ENCODE peak calls at places on chromosomes 12 and 14, in eight cellular contexts. One of them, this sample, is unnamed.

GRCh38 chr14:104934380-104934733 is 9.7 kb downstream of the PLD4 start:
- DNase-seq in HepG2: no peak
- DNase-seq in thoracic aorta: no peak
- DNase-seq in mesendoderm: no peak
- DNase-seq in CD4-positive, CD25-positive, alpha-beta regulatory T cell: no peak
- DNase-seq in stomach: no peak
- DNase-seq in HCT116: no peak
- DNase-seq in cardiac muscle cell: no peak
- DNase-seq in this sample: peak; percentile 46

GRCh38 chr12:39990122-39991101 is 115.5 kb downstream of the SLC2A13 start:
- DNase-seq in stomach: peak; percentile 71
- DNase-seq in HCT116: peak; percentile 22
- DNase-seq in HepG2: peak; percentile 28
- DNase-seq in CD4-positive, CD25-positive, alpha-beta regulatory T cell: peak; percentile 64
- DNase-seq in thoracic aorta: no peak
- DNase-seq in mesendoderm: peak; percentile 45
- DNase-seq in cardiac muscle cell: peak; percentile 79
- DNase-seq in this sample: peak; percentile 21

GRCh38 chr12:4817813-4818212 is 91.9 kb upstream of the KCNA1 start:
- DNase-seq in thoracic aorta: no peak
- DNase-seq in mesendoderm: no peak
- DNase-seq in cardiac muscle cell: no peak
- DNase-seq in stomach: no peak
- DNase-seq in HepG2: no peak
- DNase-seq in HCT116: no peak
- DNase-seq in CD4-positive, CD25-positive, alpha-beta regulatory T cell: peak; percentile 35
- DNase-seq in this sample: no peak

GRCh38 chr14:58098507-58098906 is 53.5 kb downstream of the ARMH4 start:
- DNase-seq in stomach: peak; percentile 51
- DNase-seq in HCT116: no peak
- DNase-seq in CD4-positive, CD25-positive, alpha-beta regulatory T cell: no peak
- DNase-seq in thoracic aorta: no peak
- DNase-seq in HepG2: no peak
- DNase-seq in mesendoderm: peak; percentile 71
- DNase-seq in cardiac muscle cell: no peak
- DNase-seq in this sample: peak; percentile 17

GRCh38 chr12:7645395-7646177 is 20.1 kb downstream of the APOBEC1 start:
- DNase-seq in stomach: no peak
- DNase-seq in HepG2: peak; percentile 6
- DNase-seq in cardiac muscle cell: peak; percentile 47
- DNase-seq in mesendoderm: peak; percentile 65
- DNase-seq in HCT116: peak; percentile 24
- DNase-seq in thoracic aorta: no peak
- DNase-seq in CD4-positive, CD25-positive, alpha-beta regulatory T cell: peak; percentile 30
- DNase-seq in this sample: peak; percentile 64

GRCh38 chr12:46386877-46387629 is 14.5 kb upstream of the SLC38A2 start:
- DNase-seq in thoracic aorta: no peak
- DNase-seq in cardiac muscle cell: peak; percentile 81
- DNase-seq in stomach: no peak
- DNase-seq in HCT116: no peak
- DNase-seq in CD4-positive, CD25-positive, alpha-beta regulatory T cell: no peak
- DNase-seq in HepG2: no peak
- DNase-seq in mesendoderm: peak; percentile 67
- DNase-seq in this sample: peak; percentile 33

GRCh38 chr12:122322501-122322900 is 56.2 kb upstream of the VPS33A start:
- DNase-seq in thoracic aorta: no peak
- DNase-seq in mesendoderm: peak; percentile 27
- DNase-seq in HepG2: no peak
- DNase-seq in stomach: no peak
- DNase-seq in CD4-positive, CD25-positive, alpha-beta regulatory T cell: no peak
- DNase-seq in HCT116: no peak
- DNase-seq in cardiac muscle cell: peak; percentile 16
- DNase-seq in this sample: no peak

GRCh38 chr12:88334271-88334670 is 192.2 kb downstream of the TMTC3 start:
- DNase-seq in mesendoderm: no peak
- DNase-seq in cardiac muscle cell: peak; percentile 46
- DNase-seq in stomach: peak; percentile 26
- DNase-seq in thoracic aorta: no peak
- DNase-seq in HepG2: no peak
- DNase-seq in CD4-positive, CD25-positive, alpha-beta regulatory T cell: no peak
- DNase-seq in HCT116: no peak
- DNase-seq in this sample: no peak

GRCh38 chr12:2353281-2353680 is 300.5 kb downstream of the CACNA1C start:
- DNase-seq in thoracic aorta: no peak
- DNase-seq in CD4-positive, CD25-positive, alpha-beta regulatory T cell: no peak
- DNase-seq in HCT116: no peak
- DNase-seq in HepG2: no peak
- DNase-seq in mesendoderm: no peak
- DNase-seq in stomach: no peak
- DNase-seq in cardiac muscle cell: no peak
- DNase-seq in this sample: no peak

GRCh38 chr12:124655317-124656213 is 88.2 kb upstream of the NCOR2 start:
- DNase-seq in mesendoderm: peak; percentile 93
- DNase-seq in thoracic aorta: no peak
- DNase-seq in HCT116: no peak
- DNase-seq in cardiac muscle cell: peak; percentile 98
- DNase-seq in HepG2: no peak
- DNase-seq in CD4-positive, CD25-positive, alpha-beta regulatory T cell: no peak
- DNase-seq in stomach: peak; percentile 47
- DNase-seq in this sample: peak; percentile 89

GRCh38 chr12:21690704-21691368 is 33.2 kb upstream of the LDHB start:
- DNase-seq in stomach: no peak
- DNase-seq in CD4-positive, CD25-positive, alpha-beta regulatory T cell: peak; percentile 37
- DNase-seq in mesendoderm: no peak
- DNase-seq in cardiac muscle cell: no peak
- DNase-seq in HCT116: no peak
- DNase-seq in HepG2: no peak
- DNase-seq in thoracic aorta: no peak
- DNase-seq in this sample: no peak

GRCh38 chr14:99736600-99737371 is 52.7 kb downstream of the CYP46A1 start:
- DNase-seq in HepG2: no peak
- DNase-seq in stomach: no peak
- DNase-seq in mesendoderm: no peak
- DNase-seq in CD4-positive, CD25-positive, alpha-beta regulatory T cell: no peak
- DNase-seq in HCT116: no peak
- DNase-seq in thoracic aorta: no peak
- DNase-seq in cardiac muscle cell: no peak
- DNase-seq in this sample: no peak

GRCh38 chr14:104579507-104579906 is at the start of gene C14orf180:
- DNase-seq in HepG2: no peak
- DNase-seq in HCT116: no peak
- DNase-seq in thoracic aorta: no peak
- DNase-seq in stomach: peak; percentile 82
- DNase-seq in cardiac muscle cell: no peak
- DNase-seq in CD4-positive, CD25-positive, alpha-beta regulatory T cell: no peak
- DNase-seq in mesendoderm: no peak
- DNase-seq in this sample: no peak

GRCh38 chr14:86796221-86797074 is 1196.5 kb downstream of the GALC start:
- DNase-seq in stomach: no peak
- DNase-seq in mesendoderm: no peak
- DNase-seq in thoracic aorta: no peak
- DNase-seq in HCT116: no peak
- DNase-seq in CD4-positive, CD25-positive, alpha-beta regulatory T cell: no peak
- DNase-seq in cardiac muscle cell: peak; percentile 43
- DNase-seq in HepG2: peak; percentile 69
- DNase-seq in this sample: no peak

GRCh38 chr12:1041478-1041877 is 50.5 kb downstream of the ERC1 start:
- DNase-seq in HepG2: no peak
- DNase-seq in stomach: no peak
- DNase-seq in cardiac muscle cell: no peak
- DNase-seq in thoracic aorta: no peak
- DNase-seq in mesendoderm: no peak
- DNase-seq in CD4-positive, CD25-positive, alpha-beta regulatory T cell: no peak
- DNase-seq in HCT116: no peak
- DNase-seq in this sample: no peak

GRCh38 chr12:62517887-62518286 is 51.3 kb downstream of the MON2 start:
- DNase-seq in cardiac muscle cell: no peak
- DNase-seq in HCT116: no peak
- DNase-seq in thoracic aorta: no peak
- DNase-seq in mesendoderm: no peak
- DNase-seq in stomach: no peak
- DNase-seq in CD4-positive, CD25-positive, alpha-beta regulatory T cell: peak; percentile 23
- DNase-seq in HepG2: no peak
- DNase-seq in this sample: no peak

GRCh38 chr14:74846968-74847549 is 28.9 kb downstream of the PROX2 start:
- DNase-seq in HepG2: no peak
- DNase-seq in stomach: no peak
- DNase-seq in HCT116: no peak
- DNase-seq in cardiac muscle cell: peak; percentile 30
- DNase-seq in mesendoderm: no peak
- DNase-seq in CD4-positive, CD25-positive, alpha-beta regulatory T cell: no peak
- DNase-seq in thoracic aorta: no peak
- DNase-seq in this sample: no peak

GRCh38 chr12:57366315-57366714 is 64.5 kb downstream of the R3HDM2 start:
- DNase-seq in thoracic aorta: no peak
- DNase-seq in mesendoderm: no peak
- DNase-seq in CD4-positive, CD25-positive, alpha-beta regulatory T cell: no peak
- DNase-seq in cardiac muscle cell: no peak
- DNase-seq in HCT116: no peak
- DNase-seq in stomach: no peak
- DNase-seq in HepG2: no peak
- DNase-seq in this sample: no peak

DNA sequence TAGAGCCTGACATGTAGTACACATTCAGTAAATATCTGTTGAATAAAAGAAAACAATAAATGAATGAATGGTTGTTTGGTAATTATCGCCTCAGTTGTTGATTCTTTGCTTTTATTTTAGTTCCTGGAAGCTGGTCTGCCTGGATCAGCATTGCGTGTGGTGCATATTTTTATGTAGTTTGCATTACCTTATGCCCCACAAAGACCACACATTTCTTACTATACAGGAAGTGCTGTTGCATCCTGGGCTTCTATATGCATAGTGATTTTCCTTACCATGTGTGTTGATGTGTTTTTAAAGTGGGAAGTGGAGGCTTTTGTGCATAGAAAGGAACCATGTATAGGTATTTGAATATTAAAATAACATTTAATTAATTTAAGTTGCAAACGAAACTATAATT is 43.6 kb downstream of the DYRK2 start:
- DNase-seq in HCT116: no peak
- DNase-seq in stomach: no peak
- DNase-seq in CD4-positive, CD25-positive, alpha-beta regulatory T cell: peak; percentile 8
- DNase-seq in mesendoderm: no peak
- DNase-seq in HepG2: no peak
- DNase-seq in cardiac muscle cell: no peak
- DNase-seq in thoracic aorta: no peak
- DNase-seq in this sample: no peak
- H3K27me3 ChIP-seq in HCT116: no peaks in the 10 kb centered on the region
- H3K27me3 ChIP-seq in stomach: no peaks in the 10 kb centered on the region
- H3K27me3 ChIP-seq in CD4-positive, CD25-positive, alpha-beta regulatory T cell: peaks cover 7% of the 10 kb centered on the region
- H3K27me3 ChIP-seq in mesendoderm: no peaks in the 10 kb centered on the region
- H3K27me3 ChIP-seq in HepG2: no peaks in the 10 kb centered on the region
- H3K27me3 ChIP-seq in cardiac muscle cell: no peaks in the 10 kb centered on the region
- H3K27me3 ChIP-seq in thoracic aorta: no peaks in the 10 kb centered on the region
- H3K27me3 ChIP-seq in this sample: no peaks in the 10 kb centered on the region

DNA sequence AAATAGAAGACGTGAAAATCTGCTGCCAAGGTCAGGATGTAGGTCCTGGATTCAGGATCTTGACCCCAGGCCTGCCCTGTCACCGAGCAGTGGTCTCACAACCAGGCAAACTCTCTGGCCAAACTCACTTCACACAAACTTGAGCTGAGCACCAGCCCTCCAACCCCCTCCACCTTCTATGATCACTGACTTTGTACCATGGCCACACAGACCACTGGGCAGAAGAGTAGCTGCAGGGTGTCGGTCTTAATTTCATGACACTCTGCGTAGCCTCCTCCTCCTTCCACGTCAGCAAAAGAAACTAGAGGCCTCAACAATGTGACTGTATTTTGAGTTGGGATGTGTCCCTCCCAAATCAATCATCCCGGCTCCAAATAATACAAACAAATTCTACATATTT is 7.2 kb upstream of the TBX3 start:
- DNase-seq in cardiac muscle cell: no peak
- DNase-seq in CD4-positive, CD25-positive, alpha-beta regulatory T cell: no peak
- DNase-seq in HepG2: no peak
- DNase-seq in thoracic aorta: no peak
- DNase-seq in HCT116: no peak
- DNase-seq in mesendoderm: no peak
- DNase-seq in stomach: no peak
- DNase-seq in this sample: no peak
- H3K4me3 ChIP-seq in cardiac muscle cell: no peak overlapping the region
- H3K4me3 ChIP-seq in CD4-positive, CD25-positive, alpha-beta regulatory T cell: no peak overlapping the region
- H3K4me3 ChIP-seq in HepG2: no peak overlapping the region
- H3K4me3 ChIP-seq in thoracic aorta: no peak overlapping the region
- H3K4me3 ChIP-seq in HCT116: no peak overlapping the region
- H3K4me3 ChIP-seq in mesendoderm: no peak overlapping the region
- H3K4me3 ChIP-seq in stomach: no peak overlapping the region
- H3K4me3 ChIP-seq in this sample: no peak overlapping the region

GRCh38 chr14:36130186-36130585 is 46.3 kb downstream of the PTCSC3 start:
- DNase-seq in thoracic aorta: no peak
- DNase-seq in HepG2: no peak
- DNase-seq in cardiac muscle cell: no peak
- DNase-seq in stomach: no peak
- DNase-seq in mesendoderm: no peak
- DNase-seq in HCT116: no peak
- DNase-seq in CD4-positive, CD25-positive, alpha-beta regulatory T cell: no peak
- DNase-seq in this sample: no peak

GRCh38 chr14:36129181-36129580 is 47.3 kb downstream of the PTCSC3 start:
- DNase-seq in thoracic aorta: no peak
- DNase-seq in stomach: no peak
- DNase-seq in CD4-positive, CD25-positive, alpha-beta regulatory T cell: no peak
- DNase-seq in mesendoderm: peak; percentile 35
- DNase-seq in HCT116: peak; percentile 0
- DNase-seq in HepG2: no peak
- DNase-seq in cardiac muscle cell: no peak
- DNase-seq in this sample: peak; percentile 41

GRCh38 chr14:36132826-36133225 is 43.7 kb downstream of the PTCSC3 start:
- DNase-seq in cardiac muscle cell: no peak
- DNase-seq in thoracic aorta: no peak
- DNase-seq in CD4-positive, CD25-positive, alpha-beta regulatory T cell: no peak
- DNase-seq in stomach: no peak
- DNase-seq in HCT116: no peak
- DNase-seq in HepG2: no peak
- DNase-seq in mesendoderm: no peak
- DNase-seq in this sample: no peak

DNA sequence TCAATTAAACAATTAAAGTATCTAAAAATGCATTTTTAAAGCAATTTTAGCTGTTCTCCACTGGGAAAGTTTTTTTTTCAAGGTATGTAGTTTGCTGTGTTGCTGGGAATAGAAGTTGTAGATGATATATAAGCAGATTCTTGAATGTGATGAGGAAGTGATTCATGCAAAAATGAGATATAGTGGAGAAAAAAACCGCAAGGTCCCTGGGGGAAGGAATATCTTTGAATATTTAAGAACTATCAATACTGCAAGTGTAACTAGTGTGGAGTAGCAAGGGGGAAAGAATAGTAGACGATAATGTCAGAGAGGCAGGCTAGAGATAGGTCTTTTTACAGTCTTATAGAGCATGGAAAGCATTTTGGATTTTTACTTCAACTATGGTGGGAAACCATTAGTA is 42.5 kb downstream of the PTCSC3 start:
- DNase-seq in HepG2: no peak
- DNase-seq in CD4-positive, CD25-positive, alpha-beta regulatory T cell: no peak
- DNase-seq in thoracic aorta: no peak
- DNase-seq in mesendoderm: no peak
- DNase-seq in cardiac muscle cell: no peak
- DNase-seq in HCT116: no peak
- DNase-seq in stomach: no peak
- DNase-seq in this sample: no peak
- H3K27me3 ChIP-seq in HepG2: no peaks in the 10 kb centered on the region
- H3K27me3 ChIP-seq in CD4-positive, CD25-positive, alpha-beta regulatory T cell: no peaks in the 10 kb centered on the region
- H3K27me3 ChIP-seq in thoracic aorta: no peaks in the 10 kb centered on the region
- H3K27me3 ChIP-seq in mesendoderm: no peaks in the 10 kb centered on the region
- H3K27me3 ChIP-seq in cardiac muscle cell: peaks cover 3% of the 10 kb centered on the region
- H3K27me3 ChIP-seq in HCT116: no peaks in the 10 kb centered on the region
- H3K27me3 ChIP-seq in stomach: no peaks in the 10 kb centered on the region
- H3K27me3 ChIP-seq in this sample: no peaks in the 10 kb centered on the region

GRCh38 chr12:43832506-43833168 is 3.2 kb upstream of the TMEM117 start:
- DNase-seq in CD4-positive, CD25-positive, alpha-beta regulatory T cell: peak; percentile 27
- DNase-seq in HepG2: no peak
- DNase-seq in thoracic aorta: no peak
- DNase-seq in cardiac muscle cell: no peak
- DNase-seq in mesendoderm: no peak
- DNase-seq in stomach: no peak
- DNase-seq in HCT116: no peak
- DNase-seq in this sample: no peak
- H3K4me3 ChIP-seq in CD4-positive, CD25-positive, alpha-beta regulatory T cell: peak overlapping the region; percentile 4
- H3K4me3 ChIP-seq in HepG2: no peak overlapping the region
- H3K4me3 ChIP-seq in thoracic aorta: no peak overlapping the region
- H3K4me3 ChIP-seq in cardiac muscle cell: no peak overlapping the region
- H3K4me3 ChIP-seq in mesendoderm: no peak overlapping the region
- H3K4me3 ChIP-seq in stomach: no peak overlapping the region
- H3K4me3 ChIP-seq in HCT116: no peak overlapping the region
- H3K4me3 ChIP-seq in this sample: no peak overlapping the region

This sample was measured in H7.